ENCODE peak calls at places on chromosomes 4 and X, in ten cellular contexts. Z, F, A, U, I, G, W, J, Q and X are unnamed samples.

GRCh38 chr4:119854364-119854763 is 212.3 kb downstream of the MAD2L1 start:
- DNase-seq in Z (no peak), F (no peak), A (no peak), U (no peak), I (no peak), G (no peak), W (no peak), J (no peak), Q (no peak), X (no peak)

GRCh38 chr4:13983189-13983790 is 355.8 kb upstream of the BOD1L1 start:
- DNase-seq in Z (no peak), F (no peak), A (no peak), U (no peak), I (no peak), G (no peak), W (no peak), J (no peak), Q (no peak), X (no peak)

GRCh38 chr4:26257850-26258249 is 63.0 kb upstream of the RBPJ start:
- DNase-seq in Z (no peak), F (no peak), A (no peak), U (no peak), I (no peak), G (no peak), W (no peak), J (no peak), Q (no peak), X (no peak)

GRCh38 chr4:93312299-93312698 is 516.3 kb upstream of the ATOH1 start:
- DNase-seq in Z (no peak), F (no peak), A (no peak), U (no peak), I (no peak), G (no peak), W (no peak), J (no peak), Q (no peak), X (no peak)

GRCh38 chrX:100650841-100651240 is 6.8 kb downstream of the SRPX2 start:
- DNase-seq in Z (no peak), F (no peak), A (no peak), U (no peak), I (no peak), G (no peak), W (no peak), J (no peak), Q (no peak), X (no peak)

GRCh38 chr4:155602351-155603140 is 64.1 kb upstream of the GUCY1A1 start:
- DNase-seq in Z (no peak), F (no peak), A (no peak), U (no peak), I (no peak), G (no peak), W (no peak), J (no peak), Q (no peak), X (no peak)

GRCh38 chr4:140702096-140702757 is 54.0 kb downstream of the TBC1D9 start:
- DNase-seq in Z (no peak), F (no peak), A (no peak), U (no peak), I (no peak), G (no peak), W (no peak), J (no peak), Q (no peak), X (peak; percentile 26)

GRCh38 chrX:118729043-118729652 is 1.7 kb downstream of the IL13RA1 start:
- DNase-seq in Z (no peak), F (no peak), A (no peak), U (no peak), I (no peak), G (no peak), W (no peak), J (no peak), Q (no peak), X (no peak)

GRCh38 chr4:37793562-37793961 is 32.9 kb upstream of the PGM2 start:
- DNase-seq in Z (no peak), F (peak; percentile 51), A (peak; percentile 13), U (no peak), I (peak; percentile 17), G (no peak), W (no peak), J (no peak), Q (no peak), X (peak; percentile 26)

GRCh38 chr4:129189630-129190029 is 93.7 kb downstream of the C4orf33 start:
- DNase-seq in Z (no peak), F (no peak), A (no peak), U (no peak), I (no peak), G (no peak), W (no peak), J (no peak), Q (no peak), X (no peak)

GRCh38 chrX:152600853-152601635 is 36.7 kb upstream of the GABRQ start:
- DNase-seq in Z (no peak), F (no peak), A (peak; percentile 1), U (no peak), I (no peak), G (no peak), W (no peak), J (no peak), Q (no peak), X (no peak)

GRCh38 chrX:12011075-12011474 is 127.2 kb upstream of the FRMPD4 start:
- DNase-seq in Z (no peak), F (peak; percentile 31), A (peak; percentile 39), U (no peak), I (peak; percentile 36), G (no peak), W (no peak), J (no peak), Q (peak; percentile 64), X (peak; percentile 35)

GRCh38 chr4:69224891-69225290 is 10.3 kb upstream of the UGT2B11 start:
- DNase-seq in Z (no peak), F (no peak), A (no peak), U (no peak), I (no peak), G (no peak), W (no peak), J (no peak), Q (no peak), X (no peak)

GRCh38 chr4:37762294-37763163 is 64.0 kb upstream of the PGM2 start:
- DNase-seq in Z (no peak), F (peak; percentile 47), A (peak; percentile 52), U (no peak), I (no peak), G (no peak), W (no peak), J (no peak), Q (peak; percentile 73), X (peak; percentile 84)

GRCh38 chr4:25092139-25092538 is 61.4 kb upstream of the LGI2 start:
- DNase-seq in Z (no peak), F (no peak), A (no peak), U (no peak), I (no peak), G (no peak), W (no peak), J (no peak), Q (no peak), X (no peak)

GRCh38 chr4:40990202-40990898 is 224.0 kb downstream of the APBB2 start:
- DNase-seq in Z (no peak), F (peak; percentile 93), A (peak; percentile 93), U (no peak), I (peak; percentile 89), G (no peak), W (no peak), J (peak; percentile 71), Q (peak; percentile 78), X (peak; percentile 77)

DNA sequence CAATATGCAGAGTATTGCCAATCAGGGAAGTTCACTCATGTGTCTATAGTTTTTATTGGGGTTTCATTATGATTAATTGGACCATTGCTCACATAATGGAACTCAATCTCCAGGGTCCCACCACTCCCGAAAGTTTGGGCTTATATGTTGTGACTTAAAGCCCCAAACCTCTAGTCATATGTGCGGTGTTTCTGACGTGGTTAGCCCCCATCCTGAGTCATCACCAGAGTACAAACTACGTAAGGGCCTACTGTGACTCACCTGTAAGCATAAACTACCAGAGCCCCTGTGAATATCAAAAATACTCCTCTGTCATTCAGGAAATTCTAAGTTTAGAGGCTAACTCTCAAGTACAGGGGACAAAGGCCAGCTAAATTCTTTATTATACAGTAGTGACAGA is 5.4 kb downstream of the YIPF6 start:
- DNase-seq in Z (no peak), F (peak; percentile 64), A (peak; percentile 73), U (no peak), I (peak; percentile 59), G (no peak), W (no peak), J (no peak), Q (peak; percentile 27), X (peak; percentile 58)
- H3K27ac ChIP-seq in Z (no peak overlapping the region), F (peak overlapping the region; percentile 27), A (peak overlapping the region; percentile 49), U (no peak overlapping the region), I (no peak overlapping the region), G (no peak overlapping the region), W (no peak overlapping the region), J (no peak overlapping the region), Q (no peak overlapping the region), X (no peak overlapping the region)

GRCh38 chr4:125639182-125639621 is 324.4 kb downstream of the FAT4 start:
- DNase-seq in Z (no peak), F (peak; percentile 48), A (no peak), U (no peak), I (no peak), G (peak; percentile 50), W (peak; percentile 66), J (no peak), Q (no peak), X (no peak)
- H3K27ac ChIP-seq in Z (no peak overlapping the region), F (no peak overlapping the region), A (no peak overlapping the region), U (no peak overlapping the region), I (no peak overlapping the region), G (no peak overlapping the region), W (no peak overlapping the region), J (no peak overlapping the region), Q (no peak overlapping the region), X (no peak overlapping the region)

GRCh38 chr4:1717129-1718094 is 3.7 kb downstream of the TMEM129 start:
- DNase-seq in Z (no peak), F (no peak), A (no peak), U (no peak), I (no peak), G (no peak), W (no peak), J (no peak), Q (no peak), X (no peak)
- H3K27ac ChIP-seq in Z (no peak overlapping the region), F (no peak overlapping the region), A (no peak overlapping the region), U (no peak overlapping the region), I (no peak overlapping the region), G (no peak overlapping the region), W (no peak overlapping the region), J (no peak overlapping the region), Q (no peak overlapping the region), X (peak overlapping the region; percentile 96)

GRCh38 chrX:47080215-47080914 is 2.1 kb downstream of the RGN start:
- DNase-seq in Z (no peak), F (no peak), A (no peak), U (no peak), I (no peak), G (no peak), W (peak; percentile 47), J (no peak), Q (no peak), X (no peak)
- H3K27ac ChIP-seq in Z (no peak overlapping the region), F (no peak overlapping the region), A (no peak overlapping the region), U (no peak overlapping the region), I (no peak overlapping the region), G (peak overlapping the region; percentile 36), W (peak overlapping the region; percentile 57), J (peak overlapping the region; percentile 18), Q (no peak overlapping the region), X (no peak overlapping the region)

DNA sequence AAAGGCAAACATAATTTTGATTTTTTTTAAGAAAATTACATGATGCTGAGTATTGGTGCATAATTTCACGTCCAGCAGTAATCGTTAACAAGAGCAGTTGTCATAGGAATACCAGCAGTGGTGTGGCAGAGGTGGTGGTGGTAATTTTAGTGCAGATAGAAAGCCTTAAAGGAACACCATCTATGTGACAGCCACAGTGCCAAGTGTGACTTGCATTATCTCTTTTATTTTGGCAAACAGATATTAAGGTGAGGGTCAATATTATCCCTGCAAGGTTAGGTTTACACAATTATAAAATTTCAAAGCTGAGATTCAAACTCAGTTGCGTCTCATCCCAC is 944.1 kb upstream of the GRID2 start:
- DNase-seq in Z (no peak), F (no peak), A (no peak), U (no peak), I (no peak), G (no peak), W (no peak), J (no peak), Q (no peak), X (no peak)
- H3K27ac ChIP-seq in Z (no peak overlapping the region), F (no peak overlapping the region), A (no peak overlapping the region), U (no peak overlapping the region), I (no peak overlapping the region), G (no peak overlapping the region), W (no peak overlapping the region), J (no peak overlapping the region), Q (no peak overlapping the region), X (no peak overlapping the region)